ENCODE peak calls at places on chromosome 16, in five cellular contexts. K is H1, O is GM12878, L is HepG2, G is K562. J is an unnamed sample.

GRCh38 chr16:1983544-1984346 is at the start of gene GFER:
- DNase-seq in K (peak), O (peak), L (peak), G (peak), J (peak)

GRCh38 chr16:89953671-89954406 is 5.3 kb downstream of the DEF8 start:
- DNase-seq in K (no peak), O (no peak), L (no peak), G (no peak), J (no peak)

GRCh38 chr16:24986512-24987303 is 28.5 kb downstream of the ARHGAP17 start:
- DNase-seq in K (no peak), O (no peak), L (peak), G (peak), J (no peak)

GRCh38 chr16:70695351-70696070 is 9.7 kb upstream of the MTSS2 start:
- DNase-seq in K (no peak), O (no peak), L (peak), G (peak), J (no peak)

GRCh38 chr16:4696905-4697866 is 3.8 kb downstream of the NUDT16L1 start:
- DNase-seq in K (no peak), O (no peak), L (no peak), G (no peak), J (no peak)

GRCh38 chr16:5905935-5906334 is 808.3 kb upstream of the EEF2KMT start:
- DNase-seq in K (no peak), O (no peak), L (no peak), G (no peak), J (no peak)

GRCh38 chr16:88705076-88705684 is 1.0 kb downstream of the RNF166 start:
- DNase-seq in K (no peak), O (no peak), L (no peak), G (no peak), J (no peak)

GRCh38 chr16:68700120-68700519 is 37.0 kb upstream of the CDH1 start:
- DNase-seq in K (no peak), O (no peak), L (peak), G (no peak), J (no peak)

GRCh38 chr16:4660454-4661007 is 32.8 kb upstream of the NUDT16L1 start:
- DNase-seq in K (no peak), O (no peak), L (peak), G (no peak), J (no peak)

GRCh38 chr16:78893340-78893739 is 707.2 kb downstream of the MAF start:
- DNase-seq in K (no peak), O (no peak), L (no peak), G (no peak), J (no peak)

DNA sequence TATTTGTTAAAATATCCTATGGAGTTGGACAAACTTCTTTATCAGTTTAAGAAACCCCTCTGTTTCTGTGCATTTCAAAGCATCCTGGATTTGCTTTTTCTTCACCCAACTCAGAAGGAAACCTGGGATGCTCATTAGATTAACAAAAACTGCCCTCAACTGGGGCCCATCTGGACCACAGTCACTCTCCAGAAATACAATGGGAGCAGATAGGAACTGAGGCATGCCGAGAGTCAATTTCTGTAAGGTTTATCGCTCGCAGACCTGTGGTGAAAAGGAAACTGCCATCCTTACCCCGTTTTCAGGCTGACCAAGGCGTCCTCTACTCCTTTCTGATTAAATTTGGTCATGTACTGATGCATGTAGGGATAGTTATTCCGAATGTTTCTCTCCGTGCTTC is 360.3 kb downstream of the GRIN2A start:
- DNase-seq in K (no peak), O (no peak), L (no peak), G (no peak), J (no peak)
- TF ChIP-seq CTCF in K (no peak), O (no peak), L (no peak), G (no peak), J (no peak)

GRCh38 chr16:51084074-51084928 is 66.8 kb downstream of the SALL1 start:
- DNase-seq in K (no peak), O (no peak), L (no peak), G (no peak), J (no peak)

DNA sequence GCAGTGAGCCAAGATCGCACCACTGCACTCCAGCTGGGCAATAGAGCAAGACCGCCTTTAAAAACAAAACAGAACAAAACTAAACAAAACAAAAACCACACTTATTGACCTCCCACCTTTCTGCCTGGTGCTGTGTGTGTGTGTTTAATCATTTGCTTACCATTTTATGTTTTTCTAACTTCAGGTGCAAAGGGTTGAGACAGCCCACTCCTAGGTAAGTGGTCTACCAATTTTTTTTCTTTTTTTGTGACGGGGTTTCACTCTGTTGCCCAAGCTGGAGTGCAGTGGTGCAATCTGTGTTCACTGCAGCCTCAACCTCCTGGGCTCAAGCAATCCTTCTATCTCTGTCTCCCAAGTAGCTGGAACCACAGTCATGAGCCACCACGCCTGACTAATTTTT is 65.8 kb downstream of the SALL1 start:
- DNase-seq in K (no peak), O (no peak), L (no peak), G (no peak), J (no peak)
- TF ChIP-seq CREB1 in K (no peak), O (no peak), L (no peak), G (no peak), J (no peak)

GRCh38 chr16:50509521-50510341 is 38.5 kb upstream of the NKD1 start:
- DNase-seq in K (peak), O (no peak), L (peak), G (peak), J (peak)
- TF ChIP-seq ATF3 in K (no peak), O (no peak), L (no peak), G (no peak), J (no peak)

GRCh38 chr16:11972128-11972527 is 4.4 kb upstream of the SNX29 start:
- DNase-seq in K (no peak), O (no peak), L (peak), G (no peak), J (peak)
- TF ChIP-seq CTCF in K (peak), O (peak), L (peak), G (peak), J (no peak)

DNA sequence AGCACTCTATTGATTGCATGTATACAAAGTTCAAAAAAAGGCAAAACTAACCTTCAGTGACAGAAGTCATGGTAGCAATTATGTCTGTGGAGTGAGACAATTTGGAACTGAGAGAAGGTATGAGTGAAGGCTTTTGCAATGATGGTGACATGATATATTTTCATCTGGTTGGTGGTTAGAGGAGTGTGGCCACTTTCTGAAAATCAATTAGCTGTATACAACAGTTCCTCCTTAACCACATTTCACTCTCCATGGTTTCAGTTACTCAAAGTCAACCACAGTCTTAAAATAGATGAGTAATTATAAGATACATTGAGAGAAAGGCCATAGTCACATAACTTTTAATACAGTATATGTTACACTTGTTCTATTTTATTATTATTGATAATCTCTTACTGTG is 26.2 kb downstream of the ADAMTS18 start:
- DNase-seq in K (no peak), O (peak), L (no peak), G (no peak), J (no peak)
- TF ChIP-seq CREB1 in K (no peak), O (no peak), L (no peak), G (no peak), J (no peak)

DNA sequence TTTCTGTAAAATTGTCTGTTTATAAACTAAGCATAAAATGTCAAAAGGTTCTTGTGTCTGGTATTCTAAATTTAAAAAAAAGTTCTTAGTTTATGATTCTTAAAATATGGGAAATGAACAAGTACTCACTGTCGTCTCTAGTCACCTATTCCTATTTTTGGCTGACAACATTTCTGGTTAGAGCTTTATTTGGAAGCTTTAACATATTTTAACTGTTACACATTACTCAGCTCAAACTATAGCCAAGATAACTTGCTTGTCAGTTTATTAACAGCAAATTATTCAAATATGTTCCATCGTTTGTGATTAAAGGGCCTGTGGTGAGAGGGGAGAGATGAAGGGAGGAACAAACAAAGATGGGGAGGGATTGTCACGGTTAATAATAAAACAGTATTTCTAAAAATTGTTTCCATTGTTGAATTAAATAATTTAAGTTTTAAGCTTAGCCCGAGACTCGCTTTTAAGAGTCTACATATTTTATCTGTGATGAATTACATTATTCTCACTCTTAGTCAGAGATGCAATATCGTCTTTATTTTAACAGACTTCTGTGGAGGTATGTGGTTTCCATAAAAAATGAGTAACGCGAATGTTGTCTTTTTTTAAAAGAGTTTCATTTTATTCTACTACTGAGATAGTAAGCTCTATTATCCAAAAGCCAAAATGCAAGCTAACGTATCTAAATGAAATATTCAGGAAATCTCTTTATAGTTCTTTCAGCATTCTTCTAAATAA is 321.9 kb upstream of the PMFBP1 start:
- DNase-seq in K (no peak), O (no peak), L (no peak), G (no peak), J (no peak)
- TF ChIP-seq ATF3 in K (no peak), O (no peak), L (no peak), G (no peak), J (no peak)